ENCODE peak calls at places on chromosomes 13 and 19, in five cellular contexts. B, A, I, K and R are unnamed samples.

GRCh38 chr19:38475176-38475575 is 41.7 kb downstream of the RYR1 start:
- DNase-seq in B (no peak), A (no peak), I (no peak), K (no peak), R (no peak)

GRCh38 chr19:50759886-50760285 is 10.4 kb upstream of the GPR32 start:
- DNase-seq in B (no peak), A (no peak), I (no peak), K (no peak), R (no peak)

GRCh38 chr13:41613984-41614581 is 156.7 kb downstream of the RGCC start:
- DNase-seq in B (no peak), A (peak), I (peak), K (no peak), R (peak)

GRCh38 chr13:29005035-29005434 is 184.9 kb downstream of the MTUS2 start:
- DNase-seq in B (no peak), A (no peak), I (no peak), K (peak), R (no peak)

GRCh38 chr13:87810920-87811344 is 139.8 kb downstream of the SLITRK5 start:
- DNase-seq in B (no peak), A (no peak), I (no peak), K (no peak), R (no peak)

GRCh38 chr19:36745870-36746269 is 26.7 kb downstream of the ZNF850 start:
- DNase-seq in B (no peak), A (no peak), I (no peak), K (no peak), R (no peak)

GRCh38 chr19:10713317-10713716 is 4.6 kb upstream of the DNM2 start:
- DNase-seq in B (no peak), A (no peak), I (no peak), K (no peak), R (no peak)

GRCh38 chr19:46426506-46427162 is 2.1 kb downstream of the PNMA8C start:
- DNase-seq in B (peak), A (peak), I (peak), K (no peak), R (no peak)

GRCh38 chr13:39406688-39407087 is 196.3 kb downstream of the LHFPL6 start:
- DNase-seq in B (no peak), A (no peak), I (no peak), K (no peak), R (no peak)

GRCh38 chr19:7916137-7916907 is 1.7 kb downstream of the TGFBR3L start:
- DNase-seq in B (peak), A (peak), I (no peak), K (no peak), R (no peak)

GRCh38 chr13:100881291-100881864 is 206.8 kb upstream of the TMTC4 start:
- DNase-seq in B (no peak), A (no peak), I (no peak), K (no peak), R (no peak)

GRCh38 chr13:100826441-100826840 is 151.8 kb upstream of the TMTC4 start:
- DNase-seq in B (no peak), A (no peak), I (no peak), K (no peak), R (no peak)

GRCh38 chr19:46487178-46487801 is 8.4 kb downstream of the PNMA8B start:
- DNase-seq in B (no peak), A (peak), I (no peak), K (no peak), R (no peak)

GRCh38 chr13:73833331-73834070 is 300.7 kb downstream of the KLF12 start:
- DNase-seq in B (no peak), A (no peak), I (no peak), K (no peak), R (no peak)

GRCh38 chr13:27919934-27920676 is at the start of gene PDX1:
- DNase-seq in B (no peak), A (no peak), I (no peak), K (no peak), R (no peak)

GRCh38 chr13:46472384-46472783 is 80.6 kb upstream of the LRCH1 start:
- DNase-seq in B (no peak), A (no peak), I (no peak), K (no peak), R (no peak)

GRCh38 chr13:20848944-20849343 is 53.6 kb downstream of the XPO4 start:
- DNase-seq in B (no peak), A (no peak), I (no peak), K (no peak), R (no peak)

GRCh38 chr19:38070573-38070972 is 153.4 kb downstream of the DPF1 start:
- DNase-seq in B (no peak), A (no peak), I (no peak), K (no peak), R (no peak)

GRCh38 chr13:23889598-23890224 is 511 bp upstream of the MIPEP start:
- DNase-seq in B (no peak), A (no peak), I (no peak), K (no peak), R (peak)

GRCh38 chr19:51926426-51926783 is 867 bp upstream of the ZNF613 start:
- DNase-seq in B (no peak), A (no peak), I (no peak), K (no peak), R (no peak)
- H3K27ac ChIP-seq in B (peak), A (no peak), I (peak), K (peak), R (peak)

DNA sequence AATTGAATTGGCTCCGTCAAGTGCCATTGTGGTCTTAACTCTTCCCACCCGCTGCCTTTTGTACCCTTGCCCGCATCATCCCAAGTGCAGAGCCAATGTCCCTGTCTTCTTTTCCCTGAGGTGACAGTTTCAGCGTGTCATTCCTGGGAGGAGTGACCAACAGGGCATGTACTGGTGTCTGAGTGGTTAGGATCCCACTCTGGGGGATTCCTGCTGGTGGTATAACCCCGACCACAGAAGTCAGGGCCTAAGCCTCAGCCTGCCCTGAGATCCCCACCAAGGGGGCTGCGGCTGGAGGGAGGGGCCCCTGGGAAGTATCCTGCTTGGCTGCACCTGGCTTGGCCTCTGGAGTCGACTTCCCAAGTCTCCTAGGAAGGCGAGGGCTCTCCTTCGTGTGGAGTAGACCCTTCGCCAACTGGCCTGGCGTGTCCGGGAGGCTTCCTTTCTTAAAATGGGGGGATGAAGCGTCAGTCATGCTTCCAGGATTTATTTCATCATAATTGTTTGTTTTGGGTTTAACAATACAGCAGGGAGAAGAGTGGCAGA is 40.6 kb downstream of the NFIX start:
- DNase-seq in B (no peak), A (no peak), I (no peak), K (no peak), R (no peak)
- H3K27ac ChIP-seq in B (no peak), A (peak), I (peak), K (peak), R (peak)

DNA sequence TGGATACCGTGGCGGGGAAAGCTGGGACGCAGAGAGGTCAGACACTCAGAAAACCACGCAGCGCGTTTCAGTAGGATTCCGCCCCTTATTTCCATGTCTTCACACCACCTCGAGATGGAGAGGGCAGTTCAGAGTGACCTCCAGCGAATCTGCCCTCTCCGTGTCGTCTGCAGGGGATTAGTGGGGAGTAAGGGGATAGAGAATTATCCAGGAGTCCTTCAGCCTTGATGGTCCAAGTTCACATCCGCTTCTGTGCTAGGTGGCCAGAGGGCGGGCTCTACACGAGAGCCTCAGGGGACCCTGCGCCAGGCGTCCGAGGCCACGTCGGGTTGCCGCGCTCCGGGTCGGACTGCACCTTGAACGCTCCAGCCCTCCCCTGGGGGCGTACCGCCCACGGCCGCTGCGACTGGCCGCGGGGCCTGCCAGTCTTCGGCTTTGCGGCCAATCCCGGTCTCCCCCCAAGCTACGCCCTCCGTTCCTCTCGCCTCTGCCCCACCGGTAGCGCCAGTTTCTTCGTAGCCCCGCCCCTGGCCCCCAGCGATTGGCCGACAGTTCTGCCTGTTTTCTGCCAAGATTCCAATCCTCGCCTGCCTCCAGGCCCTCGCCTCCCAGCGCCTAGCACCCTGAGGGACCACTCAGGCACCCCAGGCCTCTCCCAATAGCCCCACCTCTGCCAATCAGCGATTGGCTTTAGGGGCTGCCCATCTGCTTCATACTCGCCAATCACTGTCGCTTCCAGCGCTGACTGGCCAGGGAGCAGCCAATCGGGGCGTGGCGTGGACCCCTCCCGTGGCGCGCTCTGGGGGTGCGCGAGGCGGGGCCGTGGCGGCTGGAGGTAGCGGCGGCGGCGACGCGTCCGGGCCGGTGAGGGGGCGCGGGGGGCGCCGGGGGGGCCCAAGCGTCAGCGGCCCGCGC is at the start of gene SLC25A42:
- DNase-seq in B (peak), A (peak), I (peak), K (peak), R (peak)
- H3K27ac ChIP-seq in B (peak), A (no peak), I (peak), K (peak), R (peak)

GRCh38 chr13:49370390-49370789 is 73.5 kb downstream of the CAB39L start:
- DNase-seq in B (no peak), A (no peak), I (no peak), K (no peak), R (no peak)

GRCh38 chr13:49373699-49374098 is 70.2 kb downstream of the CAB39L start:
- DNase-seq in B (no peak), A (no peak), I (no peak), K (no peak), R (no peak)

GRCh38 chr13:49371943-49372636 is 71.8 kb downstream of the CAB39L start:
- DNase-seq in B (no peak), A (no peak), I (no peak), K (no peak), R (no peak)

GRCh38 chr13:49376121-49376520 is 67.7 kb downstream of the CAB39L start:
- DNase-seq in B (no peak), A (no peak), I (no peak), K (no peak), R (no peak)

GRCh38 chr13:49374585-49375290 is 69.1 kb downstream of the CAB39L start:
- DNase-seq in B (no peak), A (no peak), I (no peak), K (no peak), R (no peak)
- H3K27ac ChIP-seq in B (no peak), A (no peak), I (no peak), K (no peak), R (no peak)

GRCh38 chr13:113608246-113608635 is 23.7 kb downstream of the TFDP1 start:
- DNase-seq in B (no peak), A (no peak), I (no peak), K (no peak), R (no peak)
- H3K27ac ChIP-seq in B (no peak), A (no peak), I (no peak), K (no peak), R (no peak)

GRCh38 chr19:1383014-1383310 is 745 bp upstream of the NDUFS7 start:
- DNase-seq in B (no peak), A (no peak), I (no peak), K (no peak), R (no peak)

GRCh38 chr19:1383311-1384084 is at the start of gene NDUFS7:
- DNase-seq in B (peak), A (peak), I (peak), K (peak), R (peak)

GRCh38 chr19:1384478-1385110 is 887 bp downstream of the NDUFS7 start:
- DNase-seq in B (no peak), A (no peak), I (no peak), K (no peak), R (no peak)

GRCh38 chr19:1385816-1386215 is 2.1 kb downstream of the NDUFS7 start:
- DNase-seq in B (no peak), A (no peak), I (no peak), K (no peak), R (no peak)

DNA sequence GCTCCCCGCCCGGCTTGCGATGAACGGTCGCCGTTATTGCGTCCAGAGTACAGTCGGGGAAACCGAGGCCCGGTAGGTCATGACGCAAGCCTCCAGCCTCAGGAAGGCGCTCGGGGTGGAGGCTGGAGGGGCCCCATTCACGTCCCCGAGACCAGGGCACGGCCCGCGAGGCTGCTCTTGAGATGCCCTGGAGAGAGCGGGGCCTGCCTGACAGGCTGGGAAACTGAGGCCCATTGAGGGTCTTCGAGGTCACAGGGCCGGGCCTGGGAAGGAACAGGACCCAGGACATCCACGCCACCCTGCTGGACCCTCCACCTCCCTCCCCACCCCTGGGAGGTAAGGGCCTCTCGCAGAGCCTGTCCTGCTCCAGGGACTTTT is 367 bp downstream of the NDUFS7 start:
- DNase-seq in B (no peak), A (no peak), I (no peak), K (no peak), R (no peak)
- H3K27ac ChIP-seq in B (peak), A (no peak), I (peak), K (peak), R (peak)

GRCh38 chr19:14890616-14891379 is 4.9 kb upstream of the OR7A17 start:
- DNase-seq in B (no peak), A (no peak), I (no peak), K (no peak), R (no peak)
- H3K27ac ChIP-seq in B (no peak), A (no peak), I (no peak), K (no peak), R (no peak)